ENCODE peak calls at places on chromosomes 12 and 14, in six cellular contexts. F is stomach, C is transverse colon, Y is sigmoid colon, J is ovary, I is adrenal gland. P is an unnamed sample.

GRCh38 chr12:130795906-130796305 is 43.1 kb downstream of the STX2 start:
- DNase-seq in J (no peak), I (no peak), Y (no peak), C (no peak), F (no peak), P (no peak)

GRCh38 chr14:74955229-74955999 is at the start of gene PGF:
- DNase-seq in J (peak; percentile 65), C (peak; percentile 77), Y (peak; percentile 83), I (peak; percentile 71), F (peak; percentile 74), P (peak; percentile 78)

GRCh38 chr14:52086755-52087154 is 17.9 kb upstream of the NID2 start:
- DNase-seq in I (no peak), F (no peak), J (no peak), C (no peak), Y (no peak), P (no peak)

GRCh38 chr12:94941440-94941862 is 62.0 kb downstream of the NDUFA12 start:
- DNase-seq in F (no peak), I (peak; percentile 24), J (peak; percentile 29), Y (no peak), C (no peak), P (peak; percentile 18)

GRCh38 chr12:57299514-57300016 is 48.6 kb upstream of the STAC3 start:
- DNase-seq in I (no peak), J (no peak), Y (no peak), C (no peak), F (no peak), P (no peak)

GRCh38 chr12:2666846-2667245 is 127.9 kb upstream of the FKBP4 start:
- DNase-seq in C (no peak), Y (peak; percentile 12), J (no peak), F (no peak), I (no peak), P (no peak)

GRCh38 chr12:2319747-2320146 is 267.0 kb downstream of the CACNA1C start:
- DNase-seq in J (no peak), F (no peak), C (no peak), I (no peak), Y (no peak), P (no peak)

GRCh38 chr12:115404761-115405470 is 720.9 kb upstream of the TBX3 start:
- DNase-seq in Y (no peak), I (no peak), J (no peak), C (no peak), F (no peak), P (no peak)

GRCh38 chr14:61147369-61147897 is 133.7 kb downstream of the TMEM30B start:
- DNase-seq in I (no peak), F (no peak), C (no peak), J (no peak), Y (no peak), P (no peak)

GRCh38 chr12:25253371-25254068 is 2.8 kb upstream of the KRAS start:
- DNase-seq in Y (no peak), I (no peak), J (no peak), F (no peak), C (no peak), P (no peak)
- TF ChIP-seq POLR2A in Y (no peak), I (no peak), J (no peak), F (no peak), C (no peak), P (no peak)

DNA sequence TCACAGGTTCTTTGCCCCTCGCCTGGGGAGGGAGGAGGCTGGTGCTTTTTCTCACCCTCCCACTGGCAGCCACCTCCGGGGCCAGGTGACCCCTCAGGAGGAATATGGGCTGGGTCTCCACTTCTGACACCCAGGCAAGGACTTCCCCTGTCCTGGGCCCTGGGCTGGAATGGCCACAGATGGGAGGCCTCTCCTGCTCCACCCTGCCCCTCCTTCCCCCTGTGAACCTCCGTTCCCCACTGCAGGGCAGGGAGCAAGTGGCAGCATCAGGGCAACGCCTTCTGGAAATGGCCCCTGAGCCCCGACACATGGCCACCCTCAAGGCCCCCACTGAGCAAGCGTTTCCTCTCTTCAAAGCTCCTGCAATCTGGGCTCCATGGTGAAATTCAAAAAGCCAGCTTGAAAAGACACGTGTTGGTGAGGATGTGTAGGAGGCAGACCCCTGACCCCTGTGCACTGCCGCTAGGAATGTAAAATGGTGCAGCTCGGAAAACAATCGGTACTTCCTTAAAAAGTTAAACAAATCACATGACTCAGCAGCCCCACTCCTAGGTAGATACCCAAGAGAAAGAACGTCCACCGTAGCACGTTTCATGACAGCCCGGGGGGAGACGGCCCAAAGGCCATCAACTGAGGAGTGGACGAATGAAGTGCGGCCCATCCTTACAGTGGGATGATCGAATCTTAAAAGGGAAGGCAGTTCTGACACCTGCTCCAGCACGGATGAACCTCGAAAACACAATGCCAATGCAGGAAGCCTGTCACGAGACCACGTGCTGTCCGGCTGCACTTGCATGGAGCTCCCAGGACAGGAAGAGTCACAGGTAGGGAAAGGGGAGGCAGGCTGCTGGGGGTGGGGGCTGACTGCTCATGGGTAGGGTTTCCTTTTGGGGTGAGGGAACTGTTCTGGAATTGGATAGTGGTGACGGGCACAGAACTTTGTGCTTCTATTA is 11.5 kb downstream of the XRCC3 start:
- DNase-seq in C (no peak), Y (no peak), F (no peak), I (no peak), J (no peak), P (no peak)
- H3K36me3 ChIP-seq in C (no peaks in the 10 kb centered on the region), Y (no peaks in the 10 kb centered on the region), F (peaks cover 87% of the 10 kb centered on the region), I (peaks cover 25% of the 10 kb centered on the region), J (no peaks in the 10 kb centered on the region), P (no peaks in the 10 kb centered on the region)

GRCh38 chr14:71377099-71377498 is 469.8 kb downstream of the PCNX1 start:
- DNase-seq in I (no peak), F (no peak), J (no peak), Y (no peak), C (no peak), P (no peak)

GRCh38 chr14:71371711-71372396 is 464.6 kb downstream of the PCNX1 start:
- DNase-seq in C (no peak), I (no peak), Y (no peak), F (no peak), J (no peak), P (no peak)

GRCh38 chr14:71373773-71374172 is 466.5 kb downstream of the PCNX1 start:
- DNase-seq in J (no peak), I (no peak), Y (no peak), C (no peak), F (no peak), P (no peak)

GRCh38 chr14:71374989-71375388 is 467.7 kb downstream of the PCNX1 start:
- DNase-seq in Y (no peak), I (no peak), J (no peak), C (no peak), F (no peak), P (no peak)

GRCh38 chr14:71372411-71372838 is 465.2 kb downstream of the PCNX1 start:
- DNase-seq in F (no peak), I (no peak), Y (no peak), C (no peak), J (no peak), P (no peak)
- TF ChIP-seq POLR2A in F (no peak), I (no peak), Y (no peak), C (no peak), J (no peak), P (no peak)

GRCh38 chr12:128790221-128790620 is 33.5 kb downstream of the SLC15A4 start:
- DNase-seq in C (no peak), J (no peak), Y (peak; percentile 50), F (no peak), I (no peak), P (no peak)
- H3K36me3 ChIP-seq in C (no peaks in the 10 kb centered on the region), J (no peaks in the 10 kb centered on the region), Y (peaks cover 6% of the 10 kb centered on the region), F (peaks cover 50% of the 10 kb centered on the region), I (peaks cover 31% of the 10 kb centered on the region), P (no peaks in the 10 kb centered on the region)

P was measured in uterus.